ENCODE peak calls at places on chromosomes 11 and 22, in six cellular contexts. E, O, Y, J, G and P are unnamed samples.

GRCh38 chr11:6693342-6694228 is 10.4 kb upstream of the MRPL17 start:
- DNase-seq in E (no peak), O (peak), Y (peak), J (peak), G (no peak), P (peak)

GRCh38 chr11:65224939-65225283 is 36.9 kb upstream of the POLA2 start:
- DNase-seq in E (no peak), O (peak), Y (no peak), J (no peak), G (no peak), P (no peak)

GRCh38 chr22:40412441-40412840 is 42.0 kb downstream of the SGSM3 start:
- DNase-seq in E (no peak), O (no peak), Y (no peak), J (no peak), G (no peak), P (no peak)

GRCh38 chr22:35426801-35427140 is 26.8 kb downstream of the MCM5 start:
- DNase-seq in E (no peak), O (no peak), Y (no peak), J (no peak), G (no peak), P (no peak)

GRCh38 chr22:41822289-41823057 is 10.4 kb upstream of the SREBF2 start:
- DNase-seq in E (no peak), O (peak), Y (no peak), J (no peak), G (no peak), P (peak)

GRCh38 chr11:120121336-120121735 is 16.6 kb downstream of the TRIM29 start:
- DNase-seq in E (no peak), O (no peak), Y (no peak), J (no peak), G (no peak), P (no peak)

GRCh38 chr22:23054531-23055257 is 15.6 kb upstream of the GNAZ start:
- DNase-seq in E (no peak), O (no peak), Y (no peak), J (no peak), G (no peak), P (no peak)

GRCh38 chr11:63762662-63763505 is 5.7 kb downstream of the ZFTA start:
- DNase-seq in E (no peak), O (no peak), Y (peak), J (no peak), G (no peak), P (no peak)